ENCODE peak calls at places on chromosomes 3 and 15, in eight cellular contexts. P is AG10803, W is A549, C is spleen, H is neural progenitor cell, L is PC-3, M is left ventricle myocardium inferior, K is AG09309. U is an unnamed sample.

GRCh38 chr15:44545934-44546802 is 9.2 kb downstream of the EIF3J start:
- DNase-seq in P (peak), W (no peak), C (no peak), H (no peak), L (peak), M (no peak), K (no peak), U (no peak)

GRCh38 chr3:157109267-157110141 is 50.4 kb downstream of the CCNL1 start:
- DNase-seq in P (no peak), W (no peak), C (no peak), H (no peak), L (no peak), M (peak), K (no peak), U (no peak)

GRCh38 chr3:106421928-106422327 is 553.1 kb upstream of the CBLB start:
- DNase-seq in P (peak), W (no peak), C (no peak), H (no peak), L (peak), M (no peak), K (no peak), U (no peak)

GRCh38 chr3:159914421-159914820 is 74.2 kb upstream of the IL12A start:
- DNase-seq in P (peak), W (no peak), C (no peak), H (no peak), L (no peak), M (no peak), K (no peak), U (no peak)

GRCh38 chr3:105798381-105798934 is 70.4 kb downstream of the CBLB start:
- DNase-seq in P (no peak), W (no peak), C (no peak), H (peak), L (no peak), M (no peak), K (no peak), U (no peak)

GRCh38 chr15:55791576-55792400 is 48.8 kb upstream of the PRTG start:
- DNase-seq in P (peak), W (peak), C (no peak), H (no peak), L (peak), M (no peak), K (peak), U (no peak)

GRCh38 chr3:30696403-30696819 is 90.0 kb downstream of the TGFBR2 start:
- DNase-seq in P (no peak), W (no peak), C (no peak), H (no peak), L (no peak), M (peak), K (no peak), U (no peak)

GRCh38 chr3:72191211-72191960 is 406.4 kb upstream of the PROK2 start:
- DNase-seq in P (peak), W (no peak), C (no peak), H (no peak), L (no peak), M (no peak), K (peak), U (no peak)

GRCh38 chr3:10764314-10765051 is 51.5 kb upstream of the SLC6A11 start:
- DNase-seq in P (no peak), W (no peak), C (no peak), H (peak), L (no peak), M (no peak), K (no peak), U (no peak)

GRCh38 chr3:172159962-172160538 is 120.7 kb downstream of the FNDC3B start:
- DNase-seq in P (peak), W (no peak), C (no peak), H (peak), L (no peak), M (no peak), K (no peak), U (no peak)

GRCh38 chr3:158631986-158632385 is 12.3 kb upstream of the GFM1 start:
- DNase-seq in P (no peak), W (no peak), C (no peak), H (peak), L (no peak), M (no peak), K (no peak), U (no peak)

GRCh38 chr15:39429898-39430357 is 151.0 kb upstream of the THBS1 start:
- DNase-seq in P (peak), W (peak), C (no peak), H (no peak), L (peak), M (no peak), K (peak), U (no peak)

GRCh38 chr15:41256577-41257038 is 25.5 kb downstream of the CHP1 start:
- DNase-seq in P (peak), W (peak), C (no peak), H (no peak), L (peak), M (no peak), K (no peak), U (no peak)

GRCh38 chr15:84981711-84982300 is at the start of gene PDE8A:
- DNase-seq in P (peak), W (peak), C (no peak), H (peak), L (peak), M (peak), K (no peak), U (no peak)

GRCh38 chr3:45793482-45794176 is 2.7 kb downstream of the SLC6A20 start:
- DNase-seq in P (no peak), W (peak), C (no peak), H (peak), L (peak), M (no peak), K (no peak), U (no peak)

DNA sequence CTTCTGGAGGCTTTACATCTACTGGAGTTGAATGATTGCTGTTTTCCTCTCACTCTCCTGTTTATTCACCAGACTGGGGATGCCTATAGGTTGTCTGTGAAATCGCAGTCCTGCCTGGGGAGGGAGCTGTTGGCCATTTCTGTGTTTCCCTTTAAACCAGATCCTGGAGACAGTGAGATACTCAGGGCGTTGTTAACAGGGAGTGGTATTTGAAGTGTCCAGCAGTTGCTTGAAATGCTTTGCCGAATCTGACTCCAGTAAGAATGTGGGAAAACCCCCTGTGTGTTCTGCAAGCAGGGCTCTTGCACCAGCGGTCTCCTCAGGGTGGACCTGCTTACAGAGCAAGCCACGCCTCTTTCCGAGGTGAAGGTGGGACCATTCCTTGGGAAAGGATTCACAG is 4.3 kb upstream of the LRRK1 start:
- DNase-seq in P (no peak), W (no peak), C (no peak), H (peak), L (no peak), M (no peak), K (no peak), U (no peak)
- TF ChIP-seq CTCF in P (peak), W (no peak), C (no peak), H (peak), L (peak), M (no peak), K (peak), U (peak)

DNA sequence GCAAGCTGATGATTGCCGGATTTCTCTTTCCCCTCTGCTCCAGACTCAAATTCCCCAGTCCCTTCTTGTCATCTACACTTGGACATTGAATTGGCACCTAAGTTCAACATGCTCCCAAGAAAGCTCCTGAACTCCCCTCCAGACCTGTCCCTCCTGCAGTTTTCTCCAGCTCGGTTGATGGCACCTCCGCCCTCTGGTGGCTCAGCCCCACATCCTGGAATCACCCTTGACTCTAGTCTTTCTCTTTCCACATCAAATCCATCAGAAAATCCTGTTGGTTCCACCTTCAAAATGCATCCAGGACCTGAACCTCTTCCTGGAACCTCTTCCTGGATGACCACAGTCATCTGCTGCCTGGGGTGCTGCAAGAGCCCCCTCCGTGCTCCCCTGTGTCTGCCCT is 60.1 kb downstream of the RASGRF1 start:
- DNase-seq in P (no peak), W (no peak), C (no peak), H (no peak), L (no peak), M (no peak), K (no peak), U (no peak)
- TF ChIP-seq CTCF in P (no peak), W (no peak), C (no peak), H (peak), L (peak), M (no peak), K (no peak), U (peak)

GRCh38 chr3:41502461-41502860 is 303.2 kb downstream of the CTNNB1 start:
- DNase-seq in P (no peak), W (no peak), C (no peak), H (no peak), L (no peak), M (no peak), K (no peak), U (no peak)

GRCh38 chr3:41507336-41508062 is 308.2 kb downstream of the CTNNB1 start:
- DNase-seq in P (no peak), W (no peak), C (no peak), H (no peak), L (no peak), M (no peak), K (no peak), U (no peak)

GRCh38 chr3:41503998-41504623 is 304.8 kb downstream of the CTNNB1 start:
- DNase-seq in P (no peak), W (no peak), C (no peak), H (no peak), L (no peak), M (no peak), K (no peak), U (no peak)

DNA sequence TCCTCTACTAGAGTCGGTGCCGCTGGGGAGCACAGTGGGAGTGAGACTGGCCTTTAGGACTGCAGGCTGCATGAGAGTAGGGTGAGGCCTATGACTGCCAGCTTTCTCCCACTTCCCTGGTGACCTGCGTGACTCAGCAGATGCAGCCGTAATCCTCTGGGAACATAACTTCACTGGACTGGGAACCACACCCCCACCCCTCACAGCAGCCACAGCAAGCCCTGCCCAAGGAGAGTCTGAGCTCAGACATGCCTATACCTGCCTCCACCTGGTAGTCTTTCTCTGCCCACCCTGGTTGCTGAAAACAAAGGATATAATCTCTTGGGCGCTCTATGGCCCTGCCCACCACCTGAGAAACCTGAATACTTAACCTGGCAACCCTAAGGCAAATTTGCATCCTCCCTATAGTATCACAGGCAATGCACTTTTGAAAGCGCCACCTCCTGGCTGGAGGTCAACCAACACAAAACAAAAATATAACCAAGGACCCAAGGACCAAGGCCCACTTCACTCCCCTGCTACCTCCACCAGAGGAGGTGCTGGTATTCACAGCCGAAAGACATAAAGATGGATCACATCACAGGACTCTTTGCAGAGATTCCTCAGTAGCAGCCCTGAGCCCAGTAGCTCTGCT is 308.9 kb downstream of the CTNNB1 start:
- DNase-seq in P (no peak), W (peak), C (no peak), H (no peak), L (peak), M (no peak), K (no peak), U (no peak)
- TF ChIP-seq CTCF in P (no peak), W (no peak), C (no peak), H (peak), L (peak), M (no peak), K (no peak), U (peak)

GRCh38 chr15:75028991-75029377 is 5.6 kb downstream of the PPCDC start:
- DNase-seq in P (no peak), W (no peak), C (no peak), H (no peak), L (no peak), M (no peak), K (no peak), U (no peak)

GRCh38 chr15:75030023-75030413 is 6.6 kb downstream of the PPCDC start:
- DNase-seq in P (peak), W (no peak), C (no peak), H (no peak), L (no peak), M (no peak), K (no peak), U (no peak)

GRCh38 chr15:75029378-75030022 is 6.1 kb downstream of the PPCDC start:
- DNase-seq in P (peak), W (peak), C (peak), H (peak), L (peak), M (peak), K (peak), U (no peak)

GRCh38 chr15:75031773-75032302 is 8.4 kb downstream of the PPCDC start:
- DNase-seq in P (no peak), W (no peak), C (no peak), H (no peak), L (no peak), M (no peak), K (no peak), U (no peak)

GRCh38 chr15:75030424-75030823 is 7.0 kb downstream of the PPCDC start:
- DNase-seq in P (no peak), W (peak), C (no peak), H (no peak), L (no peak), M (no peak), K (no peak), U (no peak)
- TF ChIP-seq CTCF in P (no peak), W (no peak), C (no peak), H (no peak), L (no peak), M (no peak), K (no peak), U (no peak)

DNA sequence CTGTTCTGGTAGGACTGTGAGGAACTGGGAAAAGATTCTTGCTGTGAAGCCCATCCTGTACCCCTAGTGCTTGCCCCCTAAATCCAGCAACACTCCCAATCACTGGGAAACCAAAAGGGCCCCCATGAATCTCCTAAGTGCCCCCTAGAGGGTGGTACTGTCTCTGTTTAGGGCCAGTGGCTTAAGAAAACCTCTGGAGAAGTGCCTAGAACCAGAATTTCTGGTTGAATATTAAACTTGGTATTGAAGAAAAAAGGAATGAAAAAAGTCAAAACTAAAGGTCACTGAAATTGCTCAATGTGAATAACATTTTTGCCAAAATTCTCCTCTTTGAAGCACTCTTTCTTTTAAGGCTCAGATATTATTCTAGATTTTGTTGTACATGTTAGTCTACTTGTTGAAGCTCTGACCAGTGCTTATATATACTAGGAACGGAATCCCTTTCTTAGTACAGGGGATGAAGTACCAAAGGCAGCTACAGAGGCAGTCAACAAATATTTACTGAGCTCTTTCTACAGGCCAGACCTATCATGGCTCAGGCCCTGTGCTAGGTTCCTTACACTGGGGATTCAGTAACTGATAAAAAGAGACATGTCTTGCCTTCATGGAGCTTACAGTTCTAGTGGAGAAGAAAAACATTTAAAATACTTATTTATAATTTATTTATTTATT is 138.8 kb downstream of the MYLK start:
- DNase-seq in P (peak), W (peak), C (no peak), H (no peak), L (peak), M (no peak), K (no peak), U (no peak)
- TF ChIP-seq CTCF in P (peak), W (peak), C (no peak), H (peak), L (peak), M (peak), K (peak), U (peak)

GRCh38 chr3:12877040-12877439 is 35.7 kb upstream of the RPL32 start:
- DNase-seq in P (no peak), W (no peak), C (no peak), H (no peak), L (no peak), M (no peak), K (no peak), U (no peak)

GRCh38 chr3:12878026-12878636 is 36.8 kb upstream of the RPL32 start:
- DNase-seq in P (no peak), W (no peak), C (no peak), H (no peak), L (no peak), M (no peak), K (no peak), U (no peak)

GRCh38 chr3:12879191-12879815 is 37.9 kb upstream of the RPL32 start:
- DNase-seq in P (no peak), W (no peak), C (no peak), H (no peak), L (no peak), M (no peak), K (no peak), U (no peak)

GRCh38 chr3:12871404-12871983 is 30.1 kb upstream of the RPL32 start:
- DNase-seq in P (no peak), W (no peak), C (no peak), H (no peak), L (no peak), M (no peak), K (no peak), U (no peak)

GRCh38 chr3:12875857-12876451 is 34.6 kb upstream of the RPL32 start:
- DNase-seq in P (no peak), W (no peak), C (no peak), H (peak), L (no peak), M (peak), K (no peak), U (no peak)
- TF ChIP-seq CTCF in P (peak), W (peak), C (no peak), H (peak), L (no peak), M (peak), K (no peak), U (peak)

DNA sequence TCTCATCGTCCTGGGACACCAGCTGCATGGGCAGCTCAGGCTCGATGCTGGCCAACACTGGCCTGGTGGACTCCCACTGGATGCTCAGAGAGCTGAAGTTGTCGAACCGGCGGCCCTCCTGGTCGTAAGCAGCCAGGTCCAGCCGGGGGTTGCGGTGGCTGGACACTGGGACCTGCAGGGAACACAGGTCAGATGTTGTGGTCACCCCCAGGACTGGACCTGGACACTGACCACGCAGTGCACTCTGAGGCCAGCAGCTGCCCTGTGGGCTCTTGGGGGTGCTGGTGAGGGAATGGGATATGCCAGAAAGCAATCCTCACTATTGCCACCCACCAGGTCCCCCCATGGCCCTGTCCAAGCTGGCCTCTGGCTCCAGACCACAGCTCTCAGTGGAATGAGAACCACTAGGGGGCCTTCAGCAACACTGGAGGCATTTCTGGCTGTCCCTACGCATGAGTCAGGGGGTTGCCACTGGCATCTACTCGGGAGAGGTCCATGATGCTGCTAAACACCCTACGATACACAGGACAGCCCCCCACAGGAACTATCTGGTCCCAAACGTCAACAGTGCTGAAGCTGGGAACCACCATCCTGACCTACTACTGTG is 66.1 kb downstream of the NUP210 start:
- DNase-seq in P (no peak), W (peak), C (no peak), H (peak), L (peak), M (no peak), K (no peak), U (no peak)
- TF ChIP-seq CTCF in P (peak), W (peak), C (no peak), H (peak), L (peak), M (peak), K (peak), U (peak)

U was measured in chondrocyte.